ENCODE peak calls at places on chromosomes 12 and 14, in ten cellular contexts. H is lung, Y is hypothalamus, I is mesothelial cell of epicardium, F is activated T-cell treated with anti-CD3 and anti-CD28 coated beads for 1 hour, R is heart left ventricle, T is AG10803, E is NCI-H1105, A is HTR-8/SVneo, P is tibial artery. Q is an unnamed sample.

GRCh38 chr14:103607039-103607668 is 21.9 kb upstream of the KLC1 start:
- DNase-seq in H (peak), Y (peak), I (no peak), F (peak), R (peak), T (peak), E (peak), A (peak), P (peak), Q (peak)

GRCh38 chr12:79527498-79527897 is 163.3 kb downstream of the PAWR start:
- DNase-seq in H (no peak), Y (no peak), I (no peak), F (no peak), R (no peak), T (no peak), E (no peak), A (no peak), P (no peak), Q (no peak)

GRCh38 chr12:71636704-71637115 is 26.9 kb downstream of the ZFC3H1 start:
- DNase-seq in H (no peak), Y (no peak), I (no peak), F (no peak), R (no peak), T (peak), E (peak), A (peak), P (no peak), Q (peak)

GRCh38 chr12:130336723-130337475 is 788 bp upstream of the PIWIL1 start:
- DNase-seq in H (no peak), Y (no peak), I (no peak), F (no peak), R (no peak), T (no peak), E (no peak), A (no peak), P (no peak), Q (no peak)

GRCh38 chr12:92210062-92210461 is 64.4 kb upstream of the BTG1 start:
- DNase-seq in H (no peak), Y (no peak), I (no peak), F (no peak), R (no peak), T (no peak), E (no peak), A (no peak), P (no peak), Q (no peak)

GRCh38 chr12:129570796-129571400 is 332.9 kb downstream of the TMEM132D start:
- DNase-seq in H (no peak), Y (no peak), I (no peak), F (no peak), R (no peak), T (no peak), E (no peak), A (no peak), P (no peak), Q (no peak)

GRCh38 chr14:98955741-98956070 is 316.3 kb downstream of the BCL11B start:
- DNase-seq in H (no peak), Y (no peak), I (no peak), F (no peak), R (no peak), T (no peak), E (no peak), A (no peak), P (no peak), Q (no peak)

GRCh38 chr14:69049675-69050074 is 70.6 kb upstream of the ACTN1 start:
- DNase-seq in H (no peak), Y (no peak), I (no peak), F (no peak), R (no peak), T (peak), E (no peak), A (peak), P (peak), Q (no peak)

GRCh38 chr14:56241441-56241840 is 123.2 kb downstream of the PELI2 start:
- DNase-seq in H (no peak), Y (no peak), I (no peak), F (no peak), R (no peak), T (no peak), E (no peak), A (no peak), P (no peak), Q (no peak)

GRCh38 chr14:92487513-92488133 is 26.0 kb upstream of the RIN3 start:
- DNase-seq in H (peak), Y (no peak), I (no peak), F (no peak), R (no peak), T (no peak), E (no peak), A (no peak), P (no peak), Q (no peak)

GRCh38 chr14:48967419-48967818 is 618.8 kb downstream of the RPS29 start:
- DNase-seq in H (no peak), Y (no peak), I (no peak), F (no peak), R (no peak), T (no peak), E (no peak), A (no peak), P (no peak), Q (no peak)

GRCh38 chr14:47948981-47949380 is 273.6 kb upstream of the MDGA2 start:
- DNase-seq in H (no peak), Y (no peak), I (no peak), F (no peak), R (no peak), T (no peak), E (peak), A (no peak), P (no peak), Q (no peak)

GRCh38 chr14:69339426-69339825 is 58.7 kb downstream of the ERH start:
- DNase-seq in H (no peak), Y (no peak), I (no peak), F (no peak), R (no peak), T (no peak), E (no peak), A (no peak), P (no peak), Q (no peak)

GRCh38 chr14:95237121-95237876 is 80.0 kb upstream of the DICER1 start:
- DNase-seq in H (no peak), Y (no peak), I (no peak), F (no peak), R (no peak), T (no peak), E (peak), A (no peak), P (no peak), Q (no peak)

GRCh38 chr12:47551426-47551851 is 154.4 kb downstream of the RPAP3 start:
- DNase-seq in H (no peak), Y (no peak), I (no peak), F (no peak), R (peak), T (peak), E (no peak), A (no peak), P (no peak), Q (peak)

GRCh38 chr12:88793091-88793490 is 212.8 kb upstream of the KITLG start:
- DNase-seq in H (no peak), Y (no peak), I (no peak), F (no peak), R (no peak), T (peak), E (no peak), A (no peak), P (no peak), Q (no peak)

GRCh38 chr14:64210211-64210610 is 84.0 kb downstream of the ESR2 start:
- DNase-seq in H (no peak), Y (no peak), I (no peak), F (no peak), R (no peak), T (no peak), E (no peak), A (no peak), P (no peak), Q (no peak)

GRCh38 chr14:73168274-73168673 is 32.0 kb downstream of the PSEN1 start:
- DNase-seq in H (no peak), Y (no peak), I (no peak), F (no peak), R (no peak), T (no peak), E (no peak), A (no peak), P (no peak), Q (peak)

GRCh38 chr14:95255013-95255412 is 64.7 kb downstream of the CLMN start:
- DNase-seq in H (no peak), Y (no peak), I (no peak), F (no peak), R (no peak), T (no peak), E (no peak), A (no peak), P (no peak), Q (no peak)

GRCh38 chr14:76376001-76376404 is at the start of gene ESRRB:
- DNase-seq in H (no peak), Y (no peak), I (no peak), F (no peak), R (no peak), T (no peak), E (peak), A (no peak), P (no peak), Q (peak)

GRCh38 chr14:61438860-61439765 is 117.7 kb downstream of the PRKCH start:
- DNase-seq in H (peak), Y (no peak), I (no peak), F (no peak), R (no peak), T (peak), E (no peak), A (no peak), P (peak), Q (peak)

GRCh38 chr14:69242311-69243224 is 17.4 kb upstream of the GALNT16 start:
- DNase-seq in H (peak), Y (no peak), I (no peak), F (peak), R (peak), T (peak), E (peak), A (peak), P (peak), Q (peak)

GRCh38 chr14:104768437-104769323 is 15.7 kb downstream of the SIVA1 start:
- DNase-seq in H (peak), Y (peak), I (peak), F (peak), R (peak), T (peak), E (peak), A (peak), P (peak), Q (peak)

GRCh38 chr12:81231574-81232368 is 153.9 kb downstream of the ACSS3 start:
- DNase-seq in H (no peak), Y (no peak), I (no peak), F (no peak), R (no peak), T (no peak), E (no peak), A (no peak), P (no peak), Q (no peak)

GRCh38 chr14:33369972-33370371 is 431.3 kb downstream of the NPAS3 start:
- DNase-seq in H (no peak), Y (no peak), I (no peak), F (no peak), R (no peak), T (no peak), E (no peak), A (no peak), P (no peak), Q (no peak)

GRCh38 chr12:106901276-106901675 is 54.4 kb upstream of the TMEM263 start:
- DNase-seq in H (no peak), Y (no peak), I (no peak), F (no peak), R (no peak), T (peak), E (no peak), A (no peak), P (no peak), Q (no peak)

GRCh38 chr12:49369723-49370145 is 2.5 kb downstream of the SPATS2 start:
- DNase-seq in H (no peak), Y (no peak), I (no peak), F (no peak), R (no peak), T (peak), E (no peak), A (no peak), P (no peak), Q (no peak)